ENCODE peak calls at places on chromosomes 3 and 15, in six cellular contexts. U, G, N, O, L and Z are unnamed samples.
A peak's percentile ranks its signal among the peaks of the same experiment; 100 is the strongest.

GRCh38 chr3:147620906-147621305 is 211.7 kb downstream of the ZIC1 start:
- DNase-seq in U (peak; percentile 5), G (peak; percentile 14), N (no peak), O (no peak), L (no peak), Z (no peak)

GRCh38 chr3:105527949-105528348 is 161.2 kb downstream of the ALCAM start:
- DNase-seq in U (no peak), G (peak; percentile 68), N (no peak), O (no peak), L (no peak), Z (no peak)

GRCh38 chr15:64836023-64836536 is 5.6 kb upstream of the PLEKHO2 start:
- DNase-seq in U (no peak), G (no peak), N (no peak), O (no peak), L (no peak), Z (no peak)

GRCh38 chr15:72541714-72542113 is 67.6 kb downstream of the ARIH1 start:
- DNase-seq in U (no peak), G (no peak), N (no peak), O (no peak), L (no peak), Z (no peak)

GRCh38 chr3:161251716-161252115 is 30.6 kb downstream of the NMD3 start:
- DNase-seq in U (no peak), G (no peak), N (no peak), O (no peak), L (no peak), Z (no peak)

GRCh38 chr3:8723612-8724011 is 10.0 kb upstream of the CAV3 start:
- DNase-seq in U (no peak), G (no peak), N (no peak), O (no peak), L (no peak), Z (no peak)

GRCh38 chr3:38579146-38579545 is 70.3 kb downstream of the SCN5A start:
- DNase-seq in U (no peak), G (peak; percentile 61), N (no peak), O (no peak), L (peak; percentile 63), Z (no peak)

GRCh38 chr15:36263666-36264065 is 315.8 kb upstream of the CDIN1 start:
- DNase-seq in U (no peak), G (no peak), N (no peak), O (no peak), L (no peak), Z (no peak)

GRCh38 chr3:83928903-83929302 is 1029.9 kb upstream of the CADM2 start:
- DNase-seq in U (no peak), G (no peak), N (no peak), O (no peak), L (no peak), Z (no peak)

GRCh38 chr15:31387101-31387482 is 60.5 kb downstream of the KLF13 start:
- DNase-seq in U (no peak), G (no peak), N (no peak), O (no peak), L (no peak), Z (no peak)

GRCh38 chr3:184688251-184688851 is 23.5 kb downstream of the MAGEF1 start:
- DNase-seq in U (peak; percentile 78), G (peak; percentile 83), N (peak; percentile 59), O (no peak), L (no peak), Z (peak; percentile 13)

GRCh38 chr3:107432013-107432515 is 54.8 kb downstream of the CCDC54 start:
- DNase-seq in U (no peak), G (peak; percentile 66), N (no peak), O (no peak), L (no peak), Z (no peak)

GRCh38 chr3:126957776-126958637 is 24.9 kb upstream of the PLXNA1 start:
- DNase-seq in U (no peak), G (no peak), N (no peak), O (no peak), L (no peak), Z (no peak)

GRCh38 chr15:69144530-69144929 is 15.9 kb upstream of the GLCE start:
- DNase-seq in U (no peak), G (no peak), N (no peak), O (no peak), L (no peak), Z (no peak)

GRCh38 chr3:158434412-158435038 is 136.5 kb upstream of the MLF1 start:
- DNase-seq in U (peak; percentile 16), G (peak; percentile 84), N (peak; percentile 14), O (peak; percentile 21), L (peak; percentile 66), Z (peak; percentile 26)

GRCh38 chr3:73868688-73869315 is 244.1 kb upstream of the PDZRN3 start:
- DNase-seq in U (peak; percentile 0), G (peak; percentile 71), N (peak; percentile 3), O (no peak), L (no peak), Z (no peak)

GRCh38 chr15:46316024-46316423 is 681.2 kb downstream of the SQOR start:
- DNase-seq in U (no peak), G (no peak), N (no peak), O (no peak), L (no peak), Z (no peak)

GRCh38 chr3:179098388-179099077 is 26.9 kb upstream of the ZMAT3 start:
- DNase-seq in U (no peak), G (peak; percentile 64), N (no peak), O (no peak), L (no peak), Z (no peak)

GRCh38 chr3:24963762-24964625 is 464.1 kb upstream of the RARB start:
- DNase-seq in U (no peak), G (peak; percentile 33), N (no peak), O (no peak), L (no peak), Z (no peak)

GRCh38 chr15:81317642-81318017 is 6.3 kb downstream of the STARD5 start:
- DNase-seq in U (no peak), G (no peak), N (no peak), O (no peak), L (no peak), Z (no peak)

GRCh38 chr3:47860206-47860605 is 57.3 kb downstream of the DHX30 start:
- DNase-seq in U (no peak), G (no peak), N (no peak), O (no peak), L (no peak), Z (no peak)

GRCh38 chr3:72345980-72346379 is 502.3 kb downstream of the SHQ1 start:
- DNase-seq in U (no peak), G (no peak), N (no peak), O (no peak), L (no peak), Z (no peak)

GRCh38 chr3:72346526-72346926 is 501.7 kb downstream of the SHQ1 start:
- DNase-seq in U (peak; percentile 99), G (peak; percentile 93), N (peak; percentile 93), O (no peak), L (no peak), Z (peak; percentile 52)

GRCh38 chr3:72345237-72345878 is 502.9 kb downstream of the SHQ1 start:
- DNase-seq in U (peak; percentile 37), G (no peak), N (no peak), O (no peak), L (no peak), Z (no peak)

GRCh38 chr3:72348357-72348756 is 499.9 kb downstream of the SHQ1 start:
- DNase-seq in U (no peak), G (no peak), N (no peak), O (no peak), L (no peak), Z (no peak)

DNA sequence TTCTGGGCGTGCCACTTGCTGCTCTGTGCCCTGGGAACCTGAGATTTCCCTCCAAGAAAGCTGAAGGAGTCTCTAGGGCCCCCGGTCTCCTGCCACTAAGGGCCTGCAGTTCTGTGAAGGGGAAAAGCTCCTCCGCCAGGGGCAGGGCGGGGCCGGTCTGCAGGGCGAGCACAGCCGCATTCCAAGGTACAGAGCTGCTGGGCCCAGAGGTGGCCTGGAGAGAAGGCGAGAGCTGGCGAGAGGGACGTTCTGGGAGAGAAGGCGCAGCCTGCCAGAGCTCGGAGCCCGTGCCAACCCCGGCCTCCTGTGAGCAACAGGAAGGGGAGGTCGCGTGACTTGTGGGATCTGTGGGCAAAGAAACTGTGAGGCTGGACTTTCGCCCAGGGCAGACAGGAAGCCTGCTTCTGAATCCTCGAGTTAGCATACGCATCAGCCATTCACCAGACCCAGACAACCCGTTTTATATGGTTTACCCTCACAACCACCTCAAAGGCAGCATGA is 500.4 kb downstream of the SHQ1 start:
- DNase-seq in U (no peak), G (peak; percentile 36), N (no peak), O (peak; percentile 79), L (peak; percentile 78), Z (no peak)
- TF ChIP-seq CTCF in U (no peak), G (no peak), N (no peak), O (no peak), L (no peak), Z (no peak)

DNA sequence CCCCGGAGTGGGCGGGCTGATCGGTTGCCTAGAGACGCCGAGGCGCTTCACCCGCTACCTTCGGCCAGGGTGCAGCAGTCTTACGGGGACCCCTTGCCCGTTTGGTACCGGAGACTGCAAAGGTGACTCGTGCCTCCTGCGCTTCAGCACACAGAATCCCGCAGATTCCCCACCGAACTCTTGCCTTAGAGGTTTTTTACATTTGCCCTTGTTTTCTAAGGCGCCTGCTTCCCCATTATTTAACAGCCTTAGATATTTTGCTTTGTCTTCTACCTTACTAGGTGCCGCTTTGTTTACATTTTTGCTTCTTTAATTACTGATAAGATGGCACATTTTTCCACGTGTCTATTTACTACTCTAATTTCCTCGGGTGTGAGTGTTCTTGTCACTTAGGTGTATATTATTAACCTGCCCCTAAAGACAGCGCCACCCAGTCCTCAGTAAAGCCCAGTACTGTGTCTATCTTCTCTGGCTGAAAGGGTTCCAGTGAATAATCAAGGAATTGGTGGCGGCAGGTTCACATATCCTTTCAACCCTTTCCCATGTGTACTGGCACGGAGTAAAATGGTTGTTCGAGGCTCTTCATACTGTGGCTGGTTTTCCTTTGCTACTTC is 563 bp upstream of the CEP152 start:
- DNase-seq in U (no peak), G (no peak), N (no peak), O (no peak), L (no peak), Z (no peak)
- TF ChIP-seq CTCF in U (no peak), G (no peak), N (no peak), O (no peak), L (no peak), Z (peak; percentile 40)

GRCh38 chr3:120147072-120147871 is 53.0 kb upstream of the GSK3B start:
- DNase-seq in U (no peak), G (no peak), N (no peak), O (no peak), L (no peak), Z (no peak)
- TF ChIP-seq CTCF in U (no peak), G (no peak), N (no peak), O (no peak), L (no peak), Z (peak; percentile 40)

GRCh38 chr15:70170096-70170699 is 72.5 kb upstream of the TLE3 start:
- DNase-seq in U (no peak), G (no peak), N (no peak), O (no peak), L (no peak), Z (no peak)

GRCh38 chr15:70171224-70171886 is 73.6 kb upstream of the TLE3 start:
- DNase-seq in U (no peak), G (no peak), N (no peak), O (no peak), L (no peak), Z (no peak)

GRCh38 chr15:70169147-70169546 is 71.4 kb upstream of the TLE3 start:
- DNase-seq in U (no peak), G (no peak), N (no peak), O (no peak), L (no peak), Z (no peak)

GRCh38 chr15:70172124-70172523 is 74.4 kb upstream of the TLE3 start:
- DNase-seq in U (no peak), G (no peak), N (no peak), O (no peak), L (no peak), Z (no peak)

GRCh38 chr15:70172561-70172960 is 74.8 kb upstream of the TLE3 start:
- DNase-seq in U (no peak), G (no peak), N (no peak), O (no peak), L (no peak), Z (no peak)
- TF ChIP-seq CTCF in U (no peak), G (no peak), N (no peak), O (no peak), L (no peak), Z (peak; percentile 4)